ENCODE peak calls at places on chromosomes 4 and X, in seven cellular contexts. U, E, Z, C, B, W and P are unnamed samples.

GRCh38 chr4:113822555-113823290 is 61.2 kb upstream of the CAMK2D start:
- DNase-seq in U (no peak), E (peak), Z (no peak), C (no peak), B (no peak), W (no peak), P (no peak)

GRCh38 chr4:52842788-52843187 is 19.3 kb upstream of the RASL11B start:
- DNase-seq in U (no peak), E (no peak), Z (no peak), C (no peak), B (no peak), W (no peak), P (no peak)

GRCh38 chrX:74656079-74656745 is 41.8 kb upstream of the RLIM start:
- DNase-seq in U (peak), E (no peak), Z (no peak), C (no peak), B (no peak), W (no peak), P (no peak)

GRCh38 chr4:69828828-69829227 is 31.1 kb downstream of the SULT1E1 start:
- DNase-seq in U (no peak), E (no peak), Z (no peak), C (no peak), B (no peak), W (no peak), P (no peak)

GRCh38 chrX:139600105-139600504 is 69.6 kb downstream of the F9 start:
- DNase-seq in U (no peak), E (no peak), Z (no peak), C (no peak), B (no peak), W (no peak), P (no peak)

GRCh38 chrX:10769696-10770619 is 149.6 kb upstream of the MID1 start:
- DNase-seq in U (no peak), E (no peak), Z (peak), C (no peak), B (no peak), W (peak), P (no peak)

GRCh38 chr4:8322794-8323704 is 53.5 kb downstream of the HTRA3 start:
- DNase-seq in U (no peak), E (no peak), Z (no peak), C (no peak), B (no peak), W (no peak), P (no peak)

GRCh38 chr4:139555705-139556070 is 331 bp downstream of the SETD7 start:
- DNase-seq in U (peak), E (no peak), Z (no peak), C (peak), B (no peak), W (peak), P (no peak)

GRCh38 chr4:26813698-26814097 is 46.9 kb upstream of the STIM2 start:
- DNase-seq in U (no peak), E (no peak), Z (no peak), C (no peak), B (no peak), W (peak), P (no peak)